ENCODE peak calls at places on chromosome X, in eight cellular contexts. I is glutamatergic neuron, W is endothelial cell, R is pancreas, M is osteocyte, Z is body of pancreas, X is LNCaP clone FGC, H is left lung. B is an unnamed sample.

GRCh38 chrX:50812995-50813842 is 775 bp downstream of the SHROOM4 start:
- DNase-seq in X (no peak), M (peak), Z (peak), I (peak), H (peak), R (peak), W (peak), B (peak)

GRCh38 chrX:13894888-13895564 is 78.1 kb upstream of the GPM6B start:
- DNase-seq in R (no peak), X (no peak), I (no peak), M (no peak), Z (no peak), W (no peak), H (no peak), B (no peak)

GRCh38 chrX:40054793-40055192 is 43.0 kb downstream of the BCOR start:
- DNase-seq in W (no peak), Z (no peak), H (no peak), M (no peak), I (no peak), X (no peak), R (no peak), B (no peak)

GRCh38 chrX:126552313-126553022 is at the start of gene DCAF12L1:
- DNase-seq in I (peak), H (peak), X (no peak), Z (no peak), R (no peak), M (no peak), W (peak), B (peak)

GRCh38 chrX:149848855-149849254 is 32.1 kb upstream of the MAGEA8 start:
- DNase-seq in X (no peak), W (no peak), R (no peak), M (no peak), H (no peak), I (no peak), Z (no peak), B (no peak)

GRCh38 chrX:11499076-11500044 is 166.4 kb downstream of the ARHGAP6 start:
- DNase-seq in R (no peak), Z (no peak), X (no peak), I (no peak), H (no peak), W (no peak), M (no peak), B (no peak)

GRCh38 chrX:80513620-80514019 is 93.4 kb downstream of the TENT5D start:
- DNase-seq in W (no peak), I (no peak), R (no peak), H (no peak), X (no peak), Z (no peak), M (no peak), B (no peak)

GRCh38 chrX:50813843-50814661 is at the start of gene SHROOM4:
- DNase-seq in M (peak), X (no peak), W (peak), I (peak), H (peak), R (peak), Z (no peak), B (peak)

GRCh38 chrX:134324359-134324758 is 87.4 kb downstream of the CCDC160 start:
- DNase-seq in X (no peak), I (no peak), R (no peak), H (no peak), M (no peak), Z (no peak), W (no peak), B (no peak)

GRCh38 chrX:41148553-41148952 is 63.3 kb downstream of the USP9X start:
- DNase-seq in Z (no peak), X (no peak), M (no peak), H (no peak), R (no peak), W (no peak), I (no peak), B (no peak)

GRCh38 chrX:107117993-107118321 is 665 bp downstream of the RBM41 start:
- DNase-seq in R (no peak), H (no peak), Z (no peak), M (no peak), I (no peak), X (no peak), W (no peak), B (no peak)

GRCh38 chrX:20515841-20516461 is 249.2 kb upstream of the RPS6KA3 start:
- DNase-seq in H (no peak), W (no peak), R (no peak), X (no peak), I (no peak), Z (no peak), M (no peak), B (no peak)

GRCh38 chrX:130916636-130917422 is 13.8 kb upstream of the ENOX2 start:
- DNase-seq in X (no peak), I (peak), H (no peak), R (peak), W (peak), Z (peak), M (no peak), B (peak)

GRCh38 chrX:106726485-106727437 is at the start of gene RNF128:
- DNase-seq in R (peak), W (peak), X (peak), I (peak), M (no peak), H (peak), Z (peak), B (peak)

GRCh38 chrX:71619193-71619592 is 882 bp upstream of the CXCR3 start:
- DNase-seq in H (no peak), Z (no peak), R (no peak), I (no peak), M (no peak), W (no peak), X (no peak), B (no peak)

GRCh38 chrX:21725498-21725897 is 32.4 kb downstream of the SMPX start:
- DNase-seq in W (no peak), I (no peak), X (peak), Z (no peak), R (no peak), H (no peak), M (no peak), B (no peak)

GRCh38 chrX:281166-281999 is at the start of gene PLCXD1:
- DNase-seq in Z (peak), W (peak), R (peak), I (peak), X (no peak), M (no peak), H (peak), B (peak)

GRCh38 chrX:119417842-119418241 is 18.7 kb downstream of the SLC25A43 start:
- DNase-seq in W (no peak), M (no peak), R (no peak), I (no peak), X (no peak), Z (no peak), H (no peak), B (no peak)

GRCh38 chrX:57286507-57287251 is at the start of gene FAAH2:
- DNase-seq in I (peak), R (peak), Z (peak), H (peak), X (peak), M (no peak), W (peak), B (no peak)

GRCh38 chrX:38570396-38570795 is 9.1 kb downstream of the TSPAN7 start:
- DNase-seq in H (no peak), M (no peak), X (no peak), Z (no peak), R (no peak), W (no peak), I (no peak), B (no peak)

GRCh38 chrX:19440713-19441112 is 74.6 kb downstream of the MAP3K15 start:
- DNase-seq in Z (no peak), W (no peak), R (no peak), I (no peak), H (no peak), M (no peak), X (no peak), B (no peak)

GRCh38 chrX:68508799-68509198 is 9.9 kb downstream of the YIPF6 start:
- DNase-seq in W (no peak), I (no peak), M (no peak), Z (no peak), R (no peak), H (no peak), X (no peak), B (no peak)

GRCh38 chrX:16250296-16250695 is 83.0 kb downstream of the MAGEB17 start:
- DNase-seq in H (no peak), Z (no peak), M (no peak), R (no peak), I (no peak), X (no peak), W (no peak), B (no peak)

GRCh38 chrX:861335-861890 is 230.8 kb downstream of the SHOX start:
- DNase-seq in I (no peak), R (no peak), Z (no peak), H (no peak), M (peak), X (no peak), W (no peak), B (no peak)

GRCh38 chrX:10106801-10107200 is 50.0 kb upstream of the CLCN4 start:
- DNase-seq in H (no peak), Z (no peak), R (no peak), W (no peak), X (no peak), I (no peak), M (no peak), B (no peak)

GRCh38 chrX:28586291-28586690 is 955 bp upstream of the IL1RAPL1 start:
- DNase-seq in X (no peak), M (no peak), Z (no peak), R (no peak), I (peak), W (peak), H (no peak), B (peak)

GRCh38 chrX:40459576-40460158 is 121.1 kb upstream of the ATP6AP2 start:
- DNase-seq in H (no peak), W (no peak), Z (no peak), R (no peak), M (no peak), I (no peak), X (no peak), B (peak)

GRCh38 chrX:119708936-119709335 is 16.0 kb upstream of the SEPTIN6 start:
- DNase-seq in W (no peak), X (no peak), Z (no peak), M (no peak), I (no peak), R (no peak), H (no peak), B (no peak)

GRCh38 chrX:71911023-71911730 is 532 bp downstream of the NHSL2 start:
- DNase-seq in Z (no peak), W (peak), X (no peak), M (no peak), I (peak), H (peak), R (peak), B (peak)

GRCh38 chrX:335758-336155 is 17.2 kb upstream of the GTPBP6 start:
- DNase-seq in W (no peak), R (no peak), H (peak), M (no peak), I (no peak), Z (no peak), X (no peak), B (no peak)

GRCh38 chrX:45623266-45623665 is 422.6 kb upstream of the DIPK2B start:
- DNase-seq in R (no peak), M (no peak), H (no peak), I (no peak), W (no peak), X (peak), Z (no peak), B (no peak)

GRCh38 chrX:23513121-23513520 is 154.2 kb upstream of the PRDX4 start:
- DNase-seq in W (no peak), H (no peak), Z (no peak), X (no peak), R (no peak), M (no peak), I (no peak), B (no peak)

GRCh38 chrX:149570668-149571067 is 16.6 kb downstream of the MAGEA9B start:
- DNase-seq in M (no peak), I (no peak), W (no peak), X (no peak), Z (no peak), R (no peak), H (no peak), B (no peak)

GRCh38 chrX:47563801-47564315 is 2.9 kb downstream of the ARAF start:
- DNase-seq in H (no peak), Z (no peak), W (no peak), X (no peak), M (no peak), I (no peak), R (no peak), B (no peak)

GRCh38 chrX:40579880-40580536 is 762 bp upstream of the ATP6AP2 start:
- DNase-seq in R (no peak), W (no peak), I (no peak), Z (no peak), H (no peak), X (no peak), M (no peak), B (no peak)

GRCh38 chrX:46727445-46727844 is 31.5 kb downstream of the SLC9A7 start:
- DNase-seq in H (no peak), M (no peak), Z (no peak), X (peak), I (no peak), W (no peak), R (no peak), B (no peak)

GRCh38 chrX:8984231-8984630 is 49.7 kb downstream of the FAM9B start:
- DNase-seq in Z (no peak), I (no peak), H (no peak), X (no peak), R (no peak), W (no peak), M (no peak), B (no peak)

GRCh38 chrX:136819026-136819425 is 38.3 kb upstream of the ARHGEF6 start:
- DNase-seq in M (no peak), H (no peak), W (no peak), X (no peak), R (no peak), I (no peak), Z (no peak), B (no peak)

GRCh38 chrX:110466790-110467189 is 108.1 kb downstream of the RTL9 start:
- DNase-seq in X (no peak), R (no peak), H (no peak), W (no peak), M (no peak), I (no peak), Z (no peak), B (no peak)

DNA sequence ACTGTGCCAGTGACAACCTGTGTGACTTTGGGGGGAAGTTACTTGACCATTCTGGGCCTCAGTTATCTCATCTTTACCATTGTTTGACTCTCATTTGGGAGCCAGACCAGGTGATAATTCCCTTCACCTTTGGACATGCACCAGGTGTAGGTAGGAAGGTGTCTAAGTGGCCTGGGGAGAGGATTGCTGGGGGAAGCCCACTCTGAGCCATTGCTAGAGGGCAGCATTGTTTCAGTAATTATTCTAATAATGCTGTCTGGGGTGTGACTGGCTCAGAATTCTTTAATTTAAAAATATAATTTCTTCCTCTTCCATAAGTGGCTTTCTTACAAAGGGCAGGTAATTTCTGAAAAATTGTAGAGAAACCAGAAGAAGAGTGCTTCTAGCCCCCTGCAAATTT is 104.3 kb downstream of the RTL9 start:
- DNase-seq in X (no peak), W (no peak), I (no peak), Z (no peak), H (no peak), M (no peak), R (no peak), B (no peak)
- TF ChIP-seq CTCF in X (peak), W (no peak), I (no peak), Z (no peak), H (no peak), M (peak), R (no peak), B (no peak)

DNA sequence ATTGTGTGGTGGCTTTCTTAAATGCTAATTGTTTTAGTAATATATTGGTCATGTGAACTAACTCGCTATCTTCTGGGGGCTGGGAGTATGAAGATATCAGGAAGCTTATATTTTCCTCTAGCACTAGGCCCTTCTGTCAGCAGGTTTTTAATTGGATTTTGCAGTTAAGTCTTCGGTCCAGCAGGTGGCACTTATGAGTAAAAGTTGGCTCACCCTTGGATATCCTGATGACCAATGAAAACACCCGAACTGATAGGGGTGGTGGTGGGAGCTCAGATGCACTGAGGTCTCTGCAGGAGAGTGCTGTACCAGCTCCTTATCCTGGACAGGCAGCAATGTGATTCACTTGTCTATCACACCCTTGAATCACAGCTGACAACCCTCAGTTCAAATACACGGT is 1365.8 kb upstream of the DIAPH2 start:
- DNase-seq in X (no peak), I (no peak), R (no peak), H (no peak), W (peak), M (no peak), Z (no peak), B (no peak)
- TF ChIP-seq CTCF in X (peak), I (peak), R (no peak), H (no peak), W (peak), M (no peak), Z (no peak), B (peak)

GRCh38 chrX:79270401-79270800 is 96.7 kb downstream of the ITM2A start:
- DNase-seq in R (no peak), I (peak), M (no peak), H (peak), X (no peak), W (peak), Z (no peak), B (no peak)
- TF ChIP-seq CTCF in R (no peak), I (no peak), M (no peak), H (no peak), X (peak), W (no peak), Z (no peak), B (peak)

GRCh38 chrX:33465137-33465536 is 253.8 kb upstream of the DMD start:
- DNase-seq in R (no peak), Z (no peak), H (no peak), M (no peak), I (no peak), W (no peak), X (no peak), B (no peak)
- TF ChIP-seq CTCF in R (no peak), Z (no peak), H (no peak), M (no peak), I (peak), W (no peak), X (no peak), B (peak)

GRCh38 chrX:53458082-53458481 is 23.9 kb upstream of the HSD17B10 start:
- DNase-seq in X (no peak), H (no peak), W (no peak), Z (no peak), I (no peak), R (no peak), M (no peak), B (no peak)
- TF ChIP-seq CTCF in X (peak), H (no peak), W (no peak), Z (no peak), I (no peak), R (no peak), M (peak), B (no peak)

B was measured in neural crest cell.